ENCODE peak calls at places on chromosome 17, in eight cellular contexts. P, O, A, S, Z, R, C and Y are unnamed samples.

GRCh38 chr17:72913315-72913714 is 179.2 kb downstream of the SLC39A11 start:
- DNase-seq in A (no peak), R (peak), O (no peak), C (no peak), Z (no peak), P (no peak), S (no peak), Y (no peak)

GRCh38 chr17:77154187-77154586 is 13.4 kb downstream of the SEC14L1 start:
- DNase-seq in O (no peak), S (no peak), C (no peak), Z (no peak), R (no peak), P (no peak), A (no peak), Y (no peak)

GRCh38 chr17:49787932-49788442 is 494 bp upstream of the KAT7 start:
- DNase-seq in R (no peak), O (peak), P (no peak), A (no peak), S (no peak), C (no peak), Z (peak), Y (no peak)

GRCh38 chr17:77246110-77247047 is 105.6 kb downstream of the SEC14L1 start:
- DNase-seq in O (no peak), R (no peak), Z (no peak), P (no peak), S (no peak), C (no peak), A (no peak), Y (no peak)

GRCh38 chr17:33647976-33648375 is 354.9 kb upstream of the ASIC2 start:
- DNase-seq in P (peak), C (no peak), O (peak), A (peak), Z (no peak), S (peak), R (peak), Y (no peak)

GRCh38 chr17:56592487-56593072 is 919 bp upstream of the NOG start:
- DNase-seq in A (peak), R (peak), P (peak), C (peak), S (peak), Z (peak), O (peak), Y (no peak)

GRCh38 chr17:1899403-1900000 is 69.7 kb downstream of the RPA1 start:
- DNase-seq in O (no peak), P (no peak), C (no peak), S (no peak), A (no peak), R (no peak), Z (no peak), Y (no peak)

GRCh38 chr17:32769846-32770245 is 107.1 kb downstream of the MYO1D start:
- DNase-seq in Z (no peak), S (peak), C (no peak), A (no peak), R (no peak), O (no peak), P (peak), Y (no peak)

GRCh38 chr17:73600103-73600871 is 44.0 kb downstream of the SDK2 start:
- DNase-seq in S (no peak), C (no peak), A (no peak), R (no peak), Z (no peak), O (no peak), P (no peak), Y (no peak)

GRCh38 chr17:79350516-79350915 is 260.3 kb downstream of the RBFOX3 start:
- DNase-seq in Z (no peak), R (no peak), C (no peak), A (no peak), P (no peak), S (no peak), O (no peak), Y (no peak)

GRCh38 chr17:14197582-14197981 is 39.1 kb downstream of the CDRT15 start:
- DNase-seq in S (no peak), Z (peak), A (no peak), O (no peak), P (no peak), C (no peak), R (no peak), Y (no peak)

GRCh38 chr17:47192549-47192948 is 3.5 kb upstream of the CDC27 start:
- DNase-seq in S (no peak), A (no peak), Z (no peak), R (peak), C (no peak), O (no peak), P (no peak), Y (peak)

GRCh38 chr17:50802609-50803571 is 32.5 kb upstream of the WFIKKN2 start:
- DNase-seq in A (no peak), S (peak), O (no peak), R (no peak), C (no peak), P (no peak), Z (no peak), Y (no peak)

GRCh38 chr17:39513256-39513655 is 52.0 kb downstream of the CDK12 start:
- DNase-seq in R (no peak), O (no peak), P (no peak), Z (no peak), A (no peak), S (no peak), C (no peak), Y (no peak)

GRCh38 chr17:59174671-59175070 is 19.1 kb downstream of the PRR11 start:
- DNase-seq in Z (no peak), P (no peak), O (no peak), A (no peak), S (no peak), C (no peak), R (no peak), Y (no peak)

GRCh38 chr17:5680766-5681165 is 96.5 kb upstream of the NLRP1 start:
- DNase-seq in C (no peak), P (no peak), O (no peak), A (no peak), S (no peak), Z (no peak), R (no peak), Y (no peak)

GRCh38 chr17:27878776-27879562 is 14.2 kb downstream of the LYRM9 start:
- DNase-seq in C (no peak), O (peak), A (no peak), P (no peak), S (no peak), R (no peak), Z (peak), Y (no peak)

GRCh38 chr17:77054926-77055325 is 85.8 kb upstream of the SEC14L1 start:
- DNase-seq in O (no peak), Z (no peak), S (no peak), R (no peak), A (no peak), P (no peak), C (no peak), Y (no peak)

GRCh38 chr17:64095144-64095882 is 34.6 kb downstream of the ERN1 start:
- DNase-seq in P (peak), R (no peak), Z (no peak), C (no peak), A (peak), S (no peak), O (no peak), Y (no peak)

GRCh38 chr17:82961366-82962162 is 117.8 kb upstream of the METRNL start:
- DNase-seq in C (peak), Z (no peak), P (no peak), A (no peak), S (no peak), O (no peak), R (no peak), Y (no peak)

GRCh38 chr17:29179232-29180036 is 764 bp downstream of the MYO18A start:
- DNase-seq in P (peak), R (peak), S (peak), Z (no peak), A (peak), O (peak), C (peak), Y (no peak)